ENCODE peak calls at places on chromosomes 3 and 15, in four cellular contexts. One of them, this sample, is unnamed.

GRCh38 chr15:92821491-92822116 is 78.5 kb upstream of the CHD2 start:
- DNase-seq in GM12878: no peak
- DNase-seq in K562: no peak
- DNase-seq in HL-60: no peak
- DNase-seq in this sample: no peak

GRCh38 chr3:60917136-60917535 is 334.1 kb downstream of the FHIT start:
- DNase-seq in GM12878: no peak
- DNase-seq in K562: no peak
- DNase-seq in HL-60: peak
- DNase-seq in this sample: no peak

GRCh38 chr15:42736178-42736792 is 643 bp downstream of the CDAN1 start:
- DNase-seq in HL-60: peak
- DNase-seq in K562: peak
- DNase-seq in GM12878: no peak
- DNase-seq in this sample: peak

GRCh38 chr3:133775309-133775708 is 29.1 kb downstream of the TF start:
- DNase-seq in GM12878: no peak
- DNase-seq in K562: no peak
- DNase-seq in HL-60: no peak
- DNase-seq in this sample: no peak

GRCh38 chr3:15409774-15410173 is 17.6 kb downstream of the METTL6 start:
- DNase-seq in HL-60: no peak
- DNase-seq in GM12878: no peak
- DNase-seq in K562: no peak
- DNase-seq in this sample: no peak

GRCh38 chr15:67096536-67097294 is 31.3 kb downstream of the SMAD3 start:
- DNase-seq in GM12878: no peak
- DNase-seq in HL-60: no peak
- DNase-seq in K562: no peak
- DNase-seq in this sample: no peak

GRCh38 chr3:179015551-179016020 is 56.0 kb downstream of the ZMAT3 start:
- DNase-seq in GM12878: peak
- DNase-seq in HL-60: peak
- DNase-seq in K562: peak
- DNase-seq in this sample: no peak

GRCh38 chr15:69656271-69657030 is 203.8 kb downstream of the RPLP1 start:
- DNase-seq in GM12878: no peak
- DNase-seq in HL-60: no peak
- DNase-seq in K562: no peak
- DNase-seq in this sample: no peak

GRCh38 chr3:97910931-97911351 is 61.3 kb downstream of the RIOX2 start:
- DNase-seq in GM12878: peak
- DNase-seq in HL-60: peak
- DNase-seq in K562: peak
- DNase-seq in this sample: no peak

GRCh38 chr3:4359805-4360502 is 56.8 kb downstream of the SETMAR start:
- DNase-seq in HL-60: no peak
- DNase-seq in GM12878: no peak
- DNase-seq in K562: no peak
- DNase-seq in this sample: no peak

DNA sequence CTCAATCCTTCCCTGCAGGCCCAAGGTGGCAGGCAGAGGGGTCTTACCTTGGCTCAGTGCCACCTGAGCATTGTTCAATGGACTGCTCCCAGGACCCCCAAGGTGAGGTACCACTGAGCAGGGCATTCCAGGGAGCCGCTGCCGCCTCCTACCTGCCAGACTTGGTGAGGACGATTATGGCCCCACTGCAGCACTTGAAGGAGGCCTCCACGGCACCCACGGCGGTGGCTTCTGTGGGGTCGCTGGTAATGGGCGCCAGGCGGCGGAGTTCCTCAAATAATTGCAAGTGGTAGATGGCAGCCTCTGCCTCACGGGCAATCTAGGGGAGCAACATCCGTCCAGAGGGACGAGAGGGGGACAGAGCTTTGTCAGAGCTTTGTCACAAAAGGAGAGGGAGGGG is 4.7 kb upstream of the GRAMD2A start:
- DNase-seq in HL-60: no peak
- DNase-seq in GM12878: no peak
- DNase-seq in K562: no peak
- DNase-seq in this sample: no peak
- TF ChIP-seq SPI1 in HL-60: no peak
- TF ChIP-seq SPI1 in GM12878: no peak
- TF ChIP-seq SPI1 in K562: no peak
- TF ChIP-seq SPI1 in this sample: no peak

GRCh38 chr3:50192124-50192523 is 714 bp downstream of the GNAT1 start:
- DNase-seq in GM12878: no peak
- DNase-seq in HL-60: no peak
- DNase-seq in K562: no peak
- DNase-seq in this sample: no peak

GRCh38 chr3:50189989-50190388 is 1.4 kb upstream of the GNAT1 start:
- DNase-seq in HL-60: no peak
- DNase-seq in GM12878: no peak
- DNase-seq in K562: no peak
- DNase-seq in this sample: no peak

GRCh38 chr3:50187750-50188149 is 3.7 kb upstream of the GNAT1 start:
- DNase-seq in GM12878: no peak
- DNase-seq in HL-60: no peak
- DNase-seq in K562: no peak
- DNase-seq in this sample: no peak

GRCh38 chr3:50190921-50191660 is at the start of gene GNAT1:
- DNase-seq in K562: no peak
- DNase-seq in GM12878: no peak
- DNase-seq in HL-60: peak
- DNase-seq in this sample: no peak

GRCh38 chr3:50189274-50189673 is 2.1 kb upstream of the GNAT1 start:
- DNase-seq in GM12878: no peak
- DNase-seq in K562: peak
- DNase-seq in HL-60: peak
- DNase-seq in this sample: no peak
- TF ChIP-seq SPI1 in GM12878: no peak
- TF ChIP-seq SPI1 in K562: no peak
- TF ChIP-seq SPI1 in HL-60: no peak
- TF ChIP-seq SPI1 in this sample: no peak

GRCh38 chr3:126658584-126658983 is 3.7 kb upstream of the TXNRD3 start:
- DNase-seq in GM12878: no peak
- DNase-seq in K562: no peak
- DNase-seq in HL-60: no peak
- DNase-seq in this sample: no peak

GRCh38 chr3:126659915-126660886 is 5.3 kb upstream of the TXNRD3 start:
- DNase-seq in GM12878: no peak
- DNase-seq in K562: no peak
- DNase-seq in HL-60: peak
- DNase-seq in this sample: no peak

GRCh38 chr3:126655887-126656286 is 963 bp upstream of the TXNRD3 start:
- DNase-seq in HL-60: no peak
- DNase-seq in GM12878: no peak
- DNase-seq in K562: no peak
- DNase-seq in this sample: no peak

GRCh38 chr3:126656376-126657134 is 1.6 kb upstream of the TXNRD3 start:
- DNase-seq in K562: no peak
- DNase-seq in GM12878: no peak
- DNase-seq in HL-60: no peak
- DNase-seq in this sample: no peak

DNA sequence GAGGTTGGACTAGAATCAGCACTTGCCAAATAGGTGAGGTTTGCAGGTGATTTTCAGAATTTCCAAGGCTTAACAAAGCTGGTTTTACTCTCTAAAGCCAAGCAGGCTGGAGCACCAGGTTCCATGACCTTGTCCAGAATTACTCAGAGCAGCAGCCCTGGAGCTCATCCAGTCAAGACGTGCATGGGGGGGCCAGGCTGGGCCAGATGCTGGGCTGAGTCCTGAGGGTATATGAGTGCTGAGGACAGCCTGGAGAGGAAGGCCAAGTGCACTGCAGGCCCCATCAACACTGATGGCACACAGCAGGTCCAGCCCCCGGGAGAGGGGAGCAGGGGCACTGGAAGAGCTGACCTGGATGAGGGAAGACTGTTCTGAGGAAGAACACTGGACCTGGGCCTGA is 3.0 kb upstream of the TXNRD3 start:
- DNase-seq in HL-60: no peak
- DNase-seq in K562: no peak
- DNase-seq in GM12878: no peak
- DNase-seq in this sample: no peak
- TF ChIP-seq SPI1 in HL-60: no peak
- TF ChIP-seq SPI1 in K562: no peak
- TF ChIP-seq SPI1 in GM12878: no peak
- TF ChIP-seq SPI1 in this sample: no peak

GRCh38 chr3:31014317-31015040 is 120.0 kb upstream of the GADL1 start:
- DNase-seq in GM12878: no peak
- DNase-seq in HL-60: no peak
- DNase-seq in K562: no peak
- DNase-seq in this sample: no peak
- TF ChIP-seq SPI1 in GM12878: no peak
- TF ChIP-seq SPI1 in HL-60: no peak
- TF ChIP-seq SPI1 in K562: no peak
- TF ChIP-seq SPI1 in this sample: no peak

GRCh38 chr15:101491739-101492640 is 2.5 kb upstream of the PCSK6 start:
- DNase-seq in K562: no peak
- DNase-seq in GM12878: no peak
- DNase-seq in HL-60: no peak
- DNase-seq in this sample: no peak
- TF ChIP-seq SPI1 in K562: no peak
- TF ChIP-seq SPI1 in GM12878: no peak
- TF ChIP-seq SPI1 in HL-60: no peak
- TF ChIP-seq SPI1 in this sample: no peak

DNA sequence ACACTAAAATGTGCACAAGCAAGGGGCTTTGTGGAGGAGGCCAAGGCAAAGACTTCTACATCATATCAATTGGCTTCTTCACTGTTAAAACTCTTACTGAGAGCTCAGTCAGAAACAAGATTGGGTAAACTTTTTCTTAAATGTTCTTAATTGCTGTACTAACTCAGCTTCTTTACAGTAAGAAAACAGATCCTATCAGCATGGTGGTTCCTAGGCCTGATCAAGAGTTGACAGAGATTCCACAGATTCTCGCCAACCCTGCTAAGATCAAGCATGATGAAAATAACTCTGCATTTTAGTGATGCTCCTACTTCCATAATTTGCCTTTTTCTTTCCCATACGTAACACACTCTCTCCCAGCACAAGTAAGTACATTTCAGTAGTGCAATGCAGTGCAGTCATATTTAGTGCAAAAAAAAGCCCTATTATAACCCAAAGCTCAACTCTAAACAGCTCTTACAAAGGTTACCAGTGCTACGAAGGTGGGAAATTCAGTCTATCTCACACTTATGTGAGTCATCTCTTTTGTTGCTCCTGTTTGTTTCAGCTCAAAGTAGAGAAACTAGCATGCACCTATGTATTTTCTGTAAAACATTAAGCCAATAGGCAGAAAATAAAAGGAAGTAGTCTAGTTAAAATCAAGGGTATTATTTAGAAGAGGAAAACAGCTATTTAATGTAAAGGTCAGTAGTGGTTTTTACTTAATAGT is 29.9 kb downstream of the TIGIT start:
- DNase-seq in GM12878: no peak
- DNase-seq in K562: no peak
- DNase-seq in HL-60: no peak
- DNase-seq in this sample: no peak
- TF ChIP-seq SPI1 in GM12878: no peak
- TF ChIP-seq SPI1 in K562: no peak
- TF ChIP-seq SPI1 in HL-60: no peak
- TF ChIP-seq SPI1 in this sample: no peak

DNA sequence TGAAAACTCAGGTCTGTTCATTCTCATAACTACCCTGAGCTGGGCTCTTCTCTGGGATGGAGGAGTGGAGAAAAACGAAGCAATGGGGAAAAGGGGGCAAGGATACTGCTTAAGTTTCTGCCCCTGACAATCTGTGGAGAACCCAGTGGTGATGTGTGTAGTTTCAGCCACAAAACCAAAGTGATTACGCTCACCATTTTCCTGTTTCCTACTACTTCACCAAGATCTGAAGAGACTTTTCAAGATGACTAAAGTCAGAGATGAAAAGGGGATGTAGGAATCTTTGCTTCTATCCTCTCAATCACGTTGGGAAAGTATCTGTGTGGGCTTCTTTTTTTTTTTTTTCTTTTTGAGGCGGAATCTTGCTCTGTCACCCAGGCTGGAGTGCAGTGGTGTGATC is 8.3 kb upstream of the UBE2E1 start:
- DNase-seq in HL-60: no peak
- DNase-seq in K562: no peak
- DNase-seq in GM12878: peak
- DNase-seq in this sample: no peak
- TF ChIP-seq SPI1 in HL-60: no peak
- TF ChIP-seq SPI1 in K562: no peak
- TF ChIP-seq SPI1 in GM12878: peak
- TF ChIP-seq SPI1 in this sample: peak

GRCh38 chr15:80942266-80942665 is 47.4 kb downstream of the MESD start:
- DNase-seq in K562: no peak
- DNase-seq in HL-60: no peak
- DNase-seq in GM12878: no peak
- DNase-seq in this sample: no peak
- TF ChIP-seq SPI1 in K562: no peak
- TF ChIP-seq SPI1 in HL-60: no peak
- TF ChIP-seq SPI1 in GM12878: no peak
- TF ChIP-seq SPI1 in this sample: no peak

DNA sequence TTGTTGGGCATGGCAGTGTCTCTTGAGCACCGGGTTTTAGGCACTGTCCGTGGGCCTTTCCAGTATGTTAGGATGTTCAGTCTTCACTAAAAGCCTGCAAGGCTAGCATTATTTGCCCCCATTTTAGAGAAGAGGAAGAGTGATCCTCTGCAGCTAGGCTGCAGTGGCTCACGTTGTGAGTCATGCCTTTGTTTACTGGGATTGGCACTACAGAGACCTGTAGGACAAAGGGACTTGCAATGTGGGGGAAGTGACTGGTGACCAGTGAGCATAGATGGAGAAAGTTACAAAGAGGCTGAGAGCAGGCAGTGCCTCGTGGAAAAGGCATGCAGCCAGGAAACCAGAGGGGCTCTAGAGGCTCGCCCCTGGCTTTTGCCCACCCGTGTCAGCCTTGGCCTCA is 26.9 kb upstream of the CPNE9 start:
- DNase-seq in HL-60: no peak
- DNase-seq in K562: no peak
- DNase-seq in GM12878: no peak
- DNase-seq in this sample: no peak
- TF ChIP-seq SPI1 in HL-60: no peak
- TF ChIP-seq SPI1 in K562: no peak
- TF ChIP-seq SPI1 in GM12878: no peak
- TF ChIP-seq SPI1 in this sample: no peak

This sample was measured in GM12891.